ENCODE peak calls at places on chromosomes 13 and 19, in five cellular contexts. One of them, this sample, is unnamed.

GRCh38 chr19:32343550-32344262 is 1.7 kb upstream of the ZNF507 start:
- DNase-seq in GM12878: no peak
- DNase-seq in K562: no peak
- DNase-seq in H1: no peak
- DNase-seq in HepG2: peak
- DNase-seq in this sample: no peak

GRCh38 chr13:110298566-110299321 is 8.2 kb downstream of the COL4A1 start:
- DNase-seq in H1: no peak
- DNase-seq in GM12878: no peak
- DNase-seq in HepG2: no peak
- DNase-seq in K562: no peak
- DNase-seq in this sample: no peak

GRCh38 chr19:7427944-7428343 is 60.9 kb downstream of the PEX11G start:
- DNase-seq in K562: no peak
- DNase-seq in GM12878: no peak
- DNase-seq in HepG2: no peak
- DNase-seq in H1: no peak
- DNase-seq in this sample: no peak

GRCh38 chr13:97535619-97536018 is 101.7 kb downstream of the RAP2A start:
- DNase-seq in HepG2: no peak
- DNase-seq in K562: no peak
- DNase-seq in H1: no peak
- DNase-seq in GM12878: no peak
- DNase-seq in this sample: no peak

GRCh38 chr19:55703790-55704215 is 28.8 kb downstream of the EPN1 start:
- DNase-seq in K562: peak
- DNase-seq in GM12878: no peak
- DNase-seq in H1: peak
- DNase-seq in HepG2: no peak
- DNase-seq in this sample: peak

GRCh38 chr13:31639443-31640163 is 99.7 kb upstream of the RXFP2 start:
- DNase-seq in K562: no peak
- DNase-seq in GM12878: no peak
- DNase-seq in H1: no peak
- DNase-seq in HepG2: no peak
- DNase-seq in this sample: no peak

GRCh38 chr13:112328936-112329335 is 47.2 kb upstream of the SPACA7 start:
- DNase-seq in K562: no peak
- DNase-seq in H1: no peak
- DNase-seq in HepG2: no peak
- DNase-seq in GM12878: no peak
- DNase-seq in this sample: no peak

GRCh38 chr13:24271611-24272451 is 37.5 kb upstream of the C1QTNF9 start:
- DNase-seq in HepG2: peak
- DNase-seq in GM12878: peak
- DNase-seq in H1: no peak
- DNase-seq in K562: no peak
- DNase-seq in this sample: no peak

GRCh38 chr13:80339841-80340642 is 884 bp downstream of the SPRY2 start:
- DNase-seq in HepG2: peak
- DNase-seq in H1: no peak
- DNase-seq in K562: peak
- DNase-seq in GM12878: no peak
- DNase-seq in this sample: no peak

GRCh38 chr19:5567360-5567970 is at the start of gene TINCR:
- DNase-seq in K562: no peak
- DNase-seq in GM12878: no peak
- DNase-seq in HepG2: no peak
- DNase-seq in H1: no peak
- DNase-seq in this sample: no peak

GRCh38 chr13:39364797-39365468 is 238.1 kb downstream of the LHFPL6 start:
- DNase-seq in H1: no peak
- DNase-seq in K562: no peak
- DNase-seq in GM12878: no peak
- DNase-seq in HepG2: peak
- DNase-seq in this sample: peak

GRCh38 chr13:75432045-75432444 is 49.9 kb downstream of the TBC1D4 start:
- DNase-seq in HepG2: peak
- DNase-seq in GM12878: no peak
- DNase-seq in K562: no peak
- DNase-seq in H1: no peak
- DNase-seq in this sample: no peak

GRCh38 chr13:94716016-94716415 is 3.7 kb upstream of the SOX21 start:
- DNase-seq in H1: no peak
- DNase-seq in GM12878: no peak
- DNase-seq in HepG2: no peak
- DNase-seq in K562: no peak
- DNase-seq in this sample: no peak

GRCh38 chr13:51520524-51520923 is 63.7 kb upstream of the WDFY2 start:
- DNase-seq in GM12878: no peak
- DNase-seq in H1: no peak
- DNase-seq in HepG2: peak
- DNase-seq in K562: no peak
- DNase-seq in this sample: no peak

GRCh38 chr13:75687145-75687763 is 51.1 kb downstream of the LMO7 start:
- DNase-seq in K562: peak
- DNase-seq in GM12878: no peak
- DNase-seq in H1: no peak
- DNase-seq in HepG2: peak
- DNase-seq in this sample: peak

GRCh38 chr13:48660356-48661076 is 6.8 kb downstream of the CYSLTR2 start:
- DNase-seq in K562: no peak
- DNase-seq in H1: no peak
- DNase-seq in GM12878: peak
- DNase-seq in HepG2: no peak
- DNase-seq in this sample: no peak

GRCh38 chr19:42048992-42049391 is 21.0 kb downstream of the GRIK5 start:
- DNase-seq in K562: no peak
- DNase-seq in GM12878: no peak
- DNase-seq in H1: no peak
- DNase-seq in HepG2: no peak
- DNase-seq in this sample: no peak

GRCh38 chr13:60411983-60412382 is 15.0 kb downstream of the TDRD3 start:
- DNase-seq in HepG2: no peak
- DNase-seq in H1: no peak
- DNase-seq in K562: no peak
- DNase-seq in GM12878: no peak
- DNase-seq in this sample: no peak

GRCh38 chr13:26605845-26606244 is 48.4 kb downstream of the WASF3 start:
- DNase-seq in K562: peak
- DNase-seq in GM12878: no peak
- DNase-seq in HepG2: peak
- DNase-seq in H1: peak
- DNase-seq in this sample: no peak

GRCh38 chr13:63731896-63732295 is 2316.2 kb upstream of the PCDH20 start:
- DNase-seq in H1: no peak
- DNase-seq in HepG2: peak
- DNase-seq in GM12878: no peak
- DNase-seq in K562: no peak
- DNase-seq in this sample: no peak

GRCh38 chr13:48571121-48571901 is 38.4 kb upstream of the RCBTB2 start:
- DNase-seq in K562: no peak
- DNase-seq in H1: no peak
- DNase-seq in GM12878: no peak
- DNase-seq in HepG2: no peak
- DNase-seq in this sample: no peak

GRCh38 chr19:50558449-50558848 is 9.8 kb downstream of the LRRC4B start:
- DNase-seq in K562: no peak
- DNase-seq in H1: no peak
- DNase-seq in HepG2: no peak
- DNase-seq in GM12878: no peak
- DNase-seq in this sample: no peak

GRCh38 chr19:12482505-12482886 is 2.1 kb downstream of the ZNF709 start:
- DNase-seq in K562: no peak
- DNase-seq in H1: no peak
- DNase-seq in HepG2: no peak
- DNase-seq in GM12878: peak
- DNase-seq in this sample: no peak

GRCh38 chr13:104043184-104043583 is 977.0 kb upstream of the SLC10A2 start:
- DNase-seq in H1: no peak
- DNase-seq in HepG2: no peak
- DNase-seq in GM12878: no peak
- DNase-seq in K562: no peak
- DNase-seq in this sample: no peak
- TF ChIP-seq CEBPB in H1: no peak
- TF ChIP-seq CEBPB in HepG2: no peak
- TF ChIP-seq CEBPB in GM12878: no peak
- TF ChIP-seq CEBPB in K562: no peak
- TF ChIP-seq CEBPB in this sample: no peak

GRCh38 chr13:76754414-76754813 is 131.8 kb downstream of the KCTD12 start:
- DNase-seq in H1: no peak
- DNase-seq in HepG2: no peak
- DNase-seq in GM12878: no peak
- DNase-seq in K562: no peak
- DNase-seq in this sample: no peak
- H3K27ac ChIP-seq in H1: no peak
- H3K27ac ChIP-seq in HepG2: no peak
- H3K27ac ChIP-seq in GM12878: no peak
- H3K27ac ChIP-seq in K562: no peak
- H3K27ac ChIP-seq in this sample: no peak

DNA sequence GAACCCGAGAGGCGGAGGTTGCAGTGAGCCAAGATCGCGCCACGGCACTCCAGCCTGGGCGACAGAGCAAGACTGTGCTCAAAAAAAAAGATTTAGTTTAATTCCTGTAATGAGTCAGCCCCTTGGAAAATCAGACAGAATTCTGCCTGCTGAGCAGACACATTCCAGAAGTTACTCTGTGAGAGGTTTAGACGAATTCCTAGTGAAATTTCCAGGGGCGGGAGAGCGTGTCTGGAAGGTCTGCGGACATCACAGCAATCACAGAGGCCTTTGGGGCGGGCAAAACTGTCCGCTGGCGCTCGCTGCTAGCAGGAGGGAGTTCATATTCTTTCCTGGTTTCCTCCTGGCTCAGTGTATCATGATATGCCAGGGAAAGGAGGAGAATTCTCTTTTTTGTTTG is 17.5 kb downstream of the MISP start:
- DNase-seq in H1: no peak
- DNase-seq in GM12878: no peak
- DNase-seq in K562: no peak
- DNase-seq in HepG2: no peak
- DNase-seq in this sample: no peak
- TF ChIP-seq ATF3 in H1: no peak
- TF ChIP-seq ATF3 in GM12878: no peak
- TF ChIP-seq ATF3 in K562: no peak
- TF ChIP-seq ATF3 in HepG2: no peak
- TF ChIP-seq ATF3 in this sample: no peak

GRCh38 chr19:16283103-16283469 is 41.5 kb upstream of the KLF2 start:
- DNase-seq in H1: no peak
- DNase-seq in HepG2: no peak
- DNase-seq in K562: no peak
- DNase-seq in GM12878: no peak
- DNase-seq in this sample: no peak

GRCh38 chr19:16289594-16289993 is 35.0 kb upstream of the KLF2 start:
- DNase-seq in K562: no peak
- DNase-seq in H1: no peak
- DNase-seq in HepG2: no peak
- DNase-seq in GM12878: no peak
- DNase-seq in this sample: no peak

GRCh38 chr19:16281743-16282142 is 42.9 kb upstream of the KLF2 start:
- DNase-seq in HepG2: no peak
- DNase-seq in H1: no peak
- DNase-seq in K562: no peak
- DNase-seq in GM12878: no peak
- DNase-seq in this sample: no peak

GRCh38 chr19:16288544-16288943 is 36.1 kb upstream of the KLF2 start:
- DNase-seq in GM12878: no peak
- DNase-seq in H1: no peak
- DNase-seq in K562: no peak
- DNase-seq in HepG2: no peak
- DNase-seq in this sample: no peak

DNA sequence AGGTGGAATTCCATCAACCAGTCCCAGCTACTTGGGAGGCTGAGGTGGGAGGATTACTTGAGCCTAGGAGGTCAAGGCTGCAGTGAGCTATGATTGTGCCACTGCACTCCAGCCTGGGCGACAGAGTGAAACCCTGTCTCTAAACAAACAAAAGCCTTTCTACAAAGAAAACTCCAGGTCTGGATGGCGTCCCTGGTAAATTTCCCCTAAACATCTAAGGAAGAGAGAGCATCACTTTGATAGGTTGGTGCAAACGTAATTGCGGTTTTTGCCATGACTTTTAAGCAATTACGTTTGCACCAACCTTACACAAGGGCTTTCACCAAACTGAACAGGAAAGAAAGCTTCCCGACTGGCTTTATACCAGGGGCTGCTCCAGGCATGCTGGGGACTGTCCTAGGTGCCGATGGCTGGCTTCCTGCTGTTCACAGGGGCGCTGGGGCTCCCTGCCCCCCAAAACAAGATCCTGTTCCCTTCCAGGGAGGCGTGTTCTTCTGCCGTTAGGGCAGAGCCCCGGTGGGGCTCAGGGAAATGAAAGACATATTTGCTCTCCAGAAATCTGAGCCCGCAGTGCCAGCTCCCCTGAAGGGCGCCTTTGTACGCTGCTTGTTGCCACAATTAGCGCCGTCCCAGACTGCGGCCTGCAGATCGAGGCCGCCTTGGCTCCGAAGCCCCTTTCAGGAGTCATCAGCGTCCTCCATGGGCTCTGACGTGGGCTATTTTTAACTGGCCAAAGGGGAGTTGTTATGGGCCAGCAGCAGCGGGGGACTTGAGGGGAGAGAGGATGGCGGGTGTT is 38.7 kb upstream of the KLF2 start:
- DNase-seq in HepG2: no peak
- DNase-seq in GM12878: no peak
- DNase-seq in K562: no peak
- DNase-seq in H1: no peak
- DNase-seq in this sample: no peak
- TF ChIP-seq CEBPB in HepG2: no peak
- TF ChIP-seq CEBPB in GM12878: no peak
- TF ChIP-seq CEBPB in K562: no peak
- TF ChIP-seq CEBPB in H1: no peak
- TF ChIP-seq CEBPB in this sample: no peak

DNA sequence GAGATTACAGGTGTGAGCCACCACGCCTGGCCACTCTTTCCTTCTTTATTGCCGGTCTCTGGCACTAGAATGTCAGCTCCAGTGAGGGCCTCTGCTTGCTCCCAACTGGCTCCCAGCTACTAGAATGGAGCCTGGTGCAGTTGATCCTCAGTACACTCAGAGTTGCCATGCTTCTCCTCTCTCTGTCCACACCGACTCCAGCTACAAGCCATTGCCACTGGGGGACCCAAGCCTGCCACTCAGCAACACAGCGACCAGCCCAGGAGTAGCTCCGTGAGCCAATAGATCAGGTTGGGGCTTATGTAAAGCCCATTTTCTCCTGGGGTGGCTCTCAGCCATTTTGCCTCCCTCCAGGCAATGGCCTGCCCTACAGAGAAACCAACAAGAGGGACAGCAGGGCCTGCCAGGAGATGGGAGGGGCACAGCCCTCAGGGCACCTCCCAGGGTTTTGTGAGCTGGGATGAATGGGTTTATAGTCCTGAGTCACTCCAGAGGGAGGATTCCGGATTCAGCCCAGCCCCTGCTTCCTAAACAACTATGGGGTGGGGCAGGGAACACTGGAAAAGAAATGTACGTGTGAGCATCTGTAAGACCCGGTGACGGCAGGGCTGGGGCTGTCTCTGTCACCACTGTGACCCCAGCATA is 36.5 kb downstream of the OPA3 start:
- DNase-seq in K562: peak
- DNase-seq in HepG2: no peak
- DNase-seq in H1: no peak
- DNase-seq in GM12878: no peak
- DNase-seq in this sample: peak
- H3K27ac ChIP-seq in K562: no peak
- H3K27ac ChIP-seq in HepG2: no peak
- H3K27ac ChIP-seq in H1: no peak
- H3K27ac ChIP-seq in GM12878: no peak
- H3K27ac ChIP-seq in this sample: peak

This sample was measured in HCT116.